ENCODE peak calls at places on chromosomes 12 and 14, in seven cellular contexts. E is naive thymus-derived CD8-positive, alpha-beta T cell; C is activated effector memory CD4-positive, alpha-beta T cell treated with anti-CD3 and anti-CD28 coated beads, Interleukin-2, amount 50 U/mL, for 16 hours; J is stimulated activated CD4-positive, alpha-beta T cell treated with anti-CD3 and anti-CD28 coated beads, TNF-alpha, amount 100 ng/mL, for 4 hours; Q is H7; L is breast epithelium; H is iPS-NIHi11. O is an unnamed sample.

GRCh38 chr12:10113920-10114319 is 15.1 kb upstream of the CLEC1A start:
- DNase-seq in E (no peak), C (no peak), J (no peak), Q (no peak), L (no peak), H (no peak), O (no peak)

GRCh38 chr14:52185178-52185577 is 82.3 kb upstream of the PTGDR start:
- DNase-seq in E (no peak), C (no peak), J (no peak), Q (no peak), L (no peak), H (no peak), O (no peak)

GRCh38 chr14:71113376-71113775 is 206.1 kb downstream of the PCNX1 start:
- DNase-seq in E (no peak), C (no peak), J (no peak), Q (no peak), L (no peak), H (no peak), O (no peak)

GRCh38 chr12:8052679-8053078 is 13.5 kb downstream of the C3AR1 start:
- DNase-seq in E (no peak), C (no peak), J (no peak), Q (no peak), L (no peak), H (no peak), O (no peak)

GRCh38 chr14:37618498-37619041 is 23.1 kb downstream of the TTC6 start:
- DNase-seq in E (no peak), C (no peak), J (no peak), Q (no peak), L (no peak), H (no peak), O (no peak)

GRCh38 chr14:74019743-74020142 is 594 bp downstream of the BBOF1 start:
- DNase-seq in E (no peak), C (no peak), J (no peak), Q (no peak), L (no peak), H (no peak), O (no peak)

GRCh38 chr12:123223241-123223668 is 9.7 kb downstream of the MPHOSPH9 start:
- DNase-seq in E (peak), C (peak), J (no peak), Q (no peak), L (peak), H (no peak), O (no peak)

GRCh38 chr12:52082026-52082667 is 2.6 kb downstream of the SMIM41 start:
- DNase-seq in E (no peak), C (peak), J (no peak), Q (peak), L (no peak), H (no peak), O (no peak)

GRCh38 chr12:94101902-94102660 is 46.3 kb upstream of the PLXNC1 start:
- DNase-seq in E (peak), C (peak), J (peak), Q (peak), L (peak), H (peak), O (peak)

GRCh38 chr12:42565633-42566032 is 23.9 kb downstream of the PRICKLE1 start:
- DNase-seq in E (no peak), C (no peak), J (no peak), Q (peak), L (no peak), H (no peak), O (no peak)

GRCh38 chr12:56720696-56721615 is 4.1 kb downstream of the NACA start:
- DNase-seq in E (no peak), C (peak), J (no peak), Q (no peak), L (no peak), H (no peak), O (no peak)

GRCh38 chr12:62659457-62660295 is 193.1 kb downstream of the MON2 start:
- DNase-seq in E (no peak), C (no peak), J (no peak), Q (peak), L (no peak), H (peak), O (no peak)

GRCh38 chr12:84874125-84874824 is 38.3 kb downstream of the SLC6A15 start:
- DNase-seq in E (no peak), C (no peak), J (no peak), Q (peak), L (no peak), H (peak), O (no peak)

GRCh38 chr14:73237219-73237785 is at the start of gene PAPLN:
- DNase-seq in E (no peak), C (no peak), J (no peak), Q (peak), L (no peak), H (peak), O (no peak)

GRCh38 chr14:20671597-20672283 is 12.6 kb upstream of the RNASE4 start:
- DNase-seq in E (no peak), C (no peak), J (no peak), Q (no peak), L (no peak), H (no peak), O (no peak)

GRCh38 chr12:8996682-8997405 is 7.5 kb downstream of the KLRG1 start:
- DNase-seq in E (no peak), C (no peak), J (no peak), Q (no peak), L (no peak), H (no peak), O (no peak)

GRCh38 chr12:2074792-2075191 is 22.0 kb downstream of the CACNA1C start:
- DNase-seq in E (no peak), C (no peak), J (no peak), Q (no peak), L (no peak), H (no peak), O (no peak)

GRCh38 chr12:24080465-24080864 is 131.0 kb upstream of the SOX5 start:
- DNase-seq in E (no peak), C (no peak), J (no peak), Q (no peak), L (no peak), H (no peak), O (no peak)

GRCh38 chr12:117762143-117762542 is 206.6 kb downstream of the KSR2 start:
- DNase-seq in E (no peak), C (no peak), J (no peak), Q (no peak), L (no peak), H (no peak), O (no peak)

GRCh38 chr12:118326971-118327370 is 45.7 kb downstream of the TAOK3 start:
- DNase-seq in E (no peak), C (no peak), J (no peak), Q (no peak), L (no peak), H (no peak), O (no peak)

GRCh38 chr12:109868182-109869051 is 11.9 kb downstream of the GLTP start:
- DNase-seq in E (no peak), C (no peak), J (no peak), Q (no peak), L (no peak), H (no peak), O (no peak)

GRCh38 chr12:115257791-115258190 is 573.8 kb upstream of the TBX3 start:
- DNase-seq in E (no peak), C (no peak), J (no peak), Q (no peak), L (no peak), H (no peak), O (no peak)

GRCh38 chr12:15556411-15556810 is 232.8 kb downstream of the EPS8 start:
- DNase-seq in E (no peak), C (no peak), J (no peak), Q (no peak), L (no peak), H (no peak), O (no peak)

GRCh38 chr12:1473418-1473817 is 121.0 kb downstream of the FBXL14 start:
- DNase-seq in E (peak), C (no peak), J (no peak), Q (no peak), L (peak), H (no peak), O (no peak)

GRCh38 chr14:100214768-100215079 is 24.2 kb upstream of the YY1 start:
- DNase-seq in E (no peak), C (no peak), J (no peak), Q (no peak), L (no peak), H (no peak), O (no peak)

GRCh38 chr12:10191865-10192264 is 13.0 kb downstream of the TMEM52B start:
- DNase-seq in E (no peak), C (no peak), J (no peak), Q (no peak), L (peak), H (no peak), O (no peak)

GRCh38 chr12:88187571-88187970 is 45.5 kb downstream of the TMTC3 start:
- DNase-seq in E (no peak), C (no peak), J (no peak), Q (no peak), L (no peak), H (no peak), O (no peak)

GRCh38 chr14:57714487-57714899 is 151.4 kb downstream of the SLC35F4 start:
- DNase-seq in E (no peak), C (no peak), J (no peak), Q (peak), L (no peak), H (peak), O (no peak)

GRCh38 chr12:62190921-62191746 is 69.1 kb upstream of the USP15 start:
- DNase-seq in E (no peak), C (peak), J (no peak), Q (peak), L (no peak), H (peak), O (no peak)

GRCh38 chr14:20379743-20380142 is 33.6 kb downstream of the TEP1 start:
- DNase-seq in E (no peak), C (no peak), J (no peak), Q (no peak), L (no peak), H (no peak), O (no peak)

GRCh38 chr12:106428379-106428778 is 70.8 kb downstream of the POLR3B start:
- DNase-seq in E (no peak), C (no peak), J (no peak), Q (no peak), L (no peak), H (no peak), O (no peak)

GRCh38 chr14:23068792-23069412 is 11.6 kb upstream of the CDH24 start:
- DNase-seq in E (peak), C (peak), J (peak), Q (peak), L (peak), H (peak), O (no peak)

O was measured in activated CD4-positive, CD25-positive, alpha-beta regulatory T cell.